ENCODE peak calls at places on chromosomes 13 and 19, in seven cellular contexts. E is activated T-helper 2 cell treated with anti-CD3 and anti-CD28 coated beads, Interferon-gamma antibody, Interleukin-2, Interleukin-4, amounts not matched to agents 10 μg/mL and 5 μg/mL and 100 μg/mL, durations not matched to agents 14 hours and 24 hours and 36 hours; B is progenitor cell of endocrine pancreas; S is GF-D8; P is NB4; F is activated CD8-positive, alpha-beta memory T cell treated with anti-CD3 and anti-CD28 coated beads, Interleukin-2, amount 50 U/mL, for 4 hours; L is aorta. I is an unnamed sample.

GRCh38 chr13:102610296-102610895 is 13.6 kb downstream of the TPP2 start:
- DNase-seq in L (no peak), B (no peak), F (no peak), E (no peak), S (no peak), P (no peak), I (no peak)

GRCh38 chr13:93477238-93477637 is 250.6 kb downstream of the GPC6 start:
- DNase-seq in B (no peak), S (no peak), P (no peak), E (no peak), F (no peak), L (no peak), I (no peak)

GRCh38 chr13:45179428-45179827 is 21.4 kb downstream of the KCTD4 start:
- DNase-seq in L (no peak), S (no peak), P (no peak), F (no peak), E (no peak), B (no peak), I (no peak)

GRCh38 chr19:45137179-45137761 is 23.5 kb downstream of the NKPD1 start:
- DNase-seq in S (no peak), E (no peak), F (no peak), B (no peak), L (no peak), P (no peak), I (no peak)

GRCh38 chr13:26508885-26509284 is 48.6 kb upstream of the WASF3 start:
- DNase-seq in P (no peak), L (peak), E (no peak), B (no peak), F (no peak), S (no peak), I (peak)

GRCh38 chr19:38266981-38267597 is 2.7 kb downstream of the SPINT2 start:
- DNase-seq in P (no peak), B (no peak), S (no peak), E (no peak), L (no peak), F (no peak), I (no peak)

GRCh38 chr13:77207943-77208342 is 119.0 kb downstream of the MYCBP2 start:
- DNase-seq in E (no peak), L (no peak), S (no peak), P (no peak), B (no peak), F (no peak), I (peak)

GRCh38 chr13:24540236-24541126 is 27.9 kb upstream of the PARP4 start:
- DNase-seq in L (no peak), F (no peak), S (no peak), P (peak), B (no peak), E (no peak), I (no peak)

GRCh38 chr19:7927605-7928333 is 1.8 kb upstream of the CTXN1 start:
- DNase-seq in F (no peak), L (peak), S (no peak), P (no peak), B (no peak), E (no peak), I (no peak)

GRCh38 chr19:50051964-50052363 is 26.2 kb downstream of the ZNF473 start:
- DNase-seq in B (no peak), L (no peak), P (no peak), E (no peak), F (no peak), S (no peak), I (no peak)

GRCh38 chr13:42660367-42660965 is 86.5 kb downstream of the TNFSF11 start:
- DNase-seq in B (no peak), L (no peak), E (no peak), P (no peak), S (no peak), F (no peak), I (no peak)

GRCh38 chr19:4933528-4933927 is 24.2 kb downstream of the UHRF1 start:
- DNase-seq in P (peak), F (no peak), B (no peak), S (no peak), L (no peak), E (no peak), I (no peak)

GRCh38 chr13:96299235-96299634 is 209.3 kb downstream of the HS6ST3 start:
- DNase-seq in L (no peak), S (no peak), P (no peak), B (no peak), E (no peak), F (no peak), I (no peak)

GRCh38 chr19:6772028-6772865 is at the start of gene VAV1:
- DNase-seq in B (no peak), F (peak), S (peak), L (peak), E (peak), P (peak), I (no peak)

GRCh38 chr13:71935166-71935840 is 68.3 kb upstream of the DACH1 start:
- DNase-seq in E (no peak), L (no peak), F (no peak), P (no peak), S (no peak), B (no peak), I (no peak)

GRCh38 chr13:21434588-21434987 is 24.5 kb downstream of the ZDHHC20 start:
- DNase-seq in P (no peak), L (no peak), F (no peak), E (no peak), S (no peak), B (no peak), I (no peak)

GRCh38 chr13:75312884-75313520 is 169.0 kb downstream of the TBC1D4 start:
- DNase-seq in B (no peak), P (peak), F (peak), E (peak), S (no peak), L (no peak), I (no peak)

GRCh38 chr19:50912102-50912599 is 956 bp upstream of the KLK4 start:
- DNase-seq in B (no peak), S (no peak), P (no peak), E (no peak), L (no peak), F (no peak), I (no peak)

GRCh38 chr19:15841875-15842569 is 26.6 kb upstream of the OR10H1 start:
- DNase-seq in P (peak), E (no peak), B (no peak), F (no peak), L (no peak), S (no peak), I (no peak)

GRCh38 chr19:22733691-22734090 is 50.3 kb downstream of the ZNF99 start:
- DNase-seq in L (no peak), B (no peak), S (no peak), P (no peak), E (no peak), F (no peak), I (no peak)

GRCh38 chr19:33241530-33242101 is 16.0 kb upstream of the SLC7A10 start:
- DNase-seq in P (peak), S (no peak), B (no peak), E (no peak), F (peak), L (peak), I (no peak)

GRCh38 chr13:23705578-23705977 is 135.4 kb downstream of the TNFRSF19 start:
- DNase-seq in L (no peak), S (no peak), F (no peak), P (no peak), B (no peak), E (no peak), I (no peak)

GRCh38 chr13:113001251-113002140 is 32.5 kb downstream of the MCF2L start:
- DNase-seq in E (no peak), L (no peak), B (peak), P (no peak), F (no peak), S (no peak), I (no peak)

GRCh38 chr19:40377876-40378385 is 12.1 kb downstream of the HIPK4 start:
- DNase-seq in E (no peak), F (no peak), P (no peak), L (no peak), S (no peak), B (no peak), I (no peak)

GRCh38 chr13:95153647-95154405 is 147.4 kb downstream of the ABCC4 start:
- DNase-seq in S (no peak), L (no peak), E (no peak), F (no peak), B (no peak), P (peak), I (no peak)

GRCh38 chr13:76292726-76293125 is 593.5 kb downstream of the KCTD12 start:
- DNase-seq in P (no peak), L (no peak), S (no peak), F (no peak), B (no peak), E (no peak), I (no peak)

GRCh38 chr19:33795370-33796163 is 1.1 kb upstream of the KCTD15 start:
- DNase-seq in P (peak), B (peak), S (peak), L (peak), E (peak), F (no peak), I (peak)

GRCh38 chr13:36154567-36155231 is 23.5 kb upstream of the DCLK1 start:
- DNase-seq in F (no peak), S (no peak), P (no peak), E (no peak), L (no peak), B (no peak), I (no peak)

GRCh38 chr19:15424692-15425272 is 6.0 kb upstream of the AKAP8L start:
- DNase-seq in L (no peak), F (no peak), E (no peak), B (no peak), P (no peak), S (no peak), I (no peak)

GRCh38 chr13:32228330-32229041 is 86.7 kb downstream of the ZAR1L start:
- DNase-seq in F (no peak), S (no peak), E (no peak), P (no peak), L (no peak), B (no peak), I (no peak)

GRCh38 chr19:35508129-35508528 is 5.3 kb downstream of the DMKN start:
- DNase-seq in E (no peak), L (no peak), P (no peak), S (no peak), B (no peak), F (no peak), I (no peak)

GRCh38 chr13:37241786-37242185 is 136.3 kb upstream of the CSNK1A1L start:
- DNase-seq in F (no peak), S (no peak), E (no peak), B (no peak), P (no peak), L (no peak), I (no peak)

GRCh38 chr13:59842507-59842906 is 321.2 kb downstream of the DIAPH3 start:
- DNase-seq in F (no peak), E (no peak), B (no peak), L (no peak), S (no peak), P (no peak), I (no peak)

GRCh38 chr13:41713405-41713804 is 247.5 kb downstream of the VWA8 start:
- DNase-seq in L (no peak), S (no peak), F (no peak), P (no peak), B (no peak), E (no peak), I (no peak)